ENCODE peak calls at places on chromosomes 11 and 22, in eight cellular contexts. O is stimulated activated CD4-positive, alpha-beta T cell treated with anti-CD3 and anti-CD28 coated beads, Interleukin-12 subunit alpha, Interleukin-12 subunit beta, amount 100 ng/mL, for 48 hours; W is NCI-H2029 treated with DMSO at 0.1 percent for 48 hours; Q is heart right ventricle; E is T-cell; N is cardiac fibroblast; D is GM20000; J is NCI-H1105 treated with DMSO at 0.1 percent for 48 hours. V is an unnamed sample.
A peak's percentile ranks its signal among the peaks of the same experiment; 100 is the strongest.

GRCh38 chr11:13776134-13776815 is 107.8 kb downstream of the FAR1 start:
- DNase-seq in O (no peak), W (peak; percentile 25), Q (no peak), E (peak; percentile 8), N (peak; percentile 7), D (no peak), J (peak; percentile 31), V (no peak)

GRCh38 chr22:42993651-42994275 is 21.2 kb downstream of the PACSIN2 start:
- DNase-seq in O (no peak), W (no peak), Q (no peak), E (no peak), N (peak; percentile 60), D (no peak), J (no peak), V (no peak)

GRCh38 chr11:19913236-19913892 is 200.7 kb downstream of the NAV2 start:
- DNase-seq in O (no peak), W (no peak), Q (no peak), E (no peak), N (peak; percentile 53), D (no peak), J (no peak), V (no peak)

GRCh38 chr11:8333431-8334401 is 70.0 kb upstream of the LMO1 start:
- DNase-seq in O (no peak), W (no peak), Q (no peak), E (no peak), N (no peak), D (no peak), J (no peak), V (no peak)

GRCh38 chr11:35253237-35253636 is 114.3 kb downstream of the CD44 start:
- DNase-seq in O (no peak), W (no peak), Q (no peak), E (no peak), N (no peak), D (no peak), J (no peak), V (no peak)

GRCh38 chr11:86931965-86932332 is 23.2 kb downstream of the FZD4 start:
- DNase-seq in O (no peak), W (no peak), Q (no peak), E (no peak), N (no peak), D (no peak), J (no peak), V (peak; percentile 66)

GRCh38 chr11:133904818-133905515 is 51.8 kb downstream of the IGSF9B start:
- DNase-seq in O (no peak), W (no peak), Q (no peak), E (no peak), N (no peak), D (no peak), J (no peak), V (no peak)

GRCh38 chr11:23679041-23679440 is 817.8 kb upstream of the LUZP2 start:
- DNase-seq in O (no peak), W (no peak), Q (no peak), E (no peak), N (no peak), D (no peak), J (no peak), V (no peak)

GRCh38 chr11:67370351-67371076 is 2.9 kb downstream of the CLCF1 start:
- DNase-seq in O (no peak), W (no peak), Q (no peak), E (no peak), N (peak; percentile 60), D (no peak), J (no peak), V (no peak)

GRCh38 chr11:36296925-36297604 is 977 bp downstream of the PRR5L start:
- DNase-seq in O (no peak), W (no peak), Q (no peak), E (no peak), N (peak; percentile 97), D (no peak), J (no peak), V (no peak)

GRCh38 chr11:77209663-77210062 is 81.6 kb downstream of the MYO7A start:
- DNase-seq in O (no peak), W (no peak), Q (no peak), E (no peak), N (no peak), D (no peak), J (no peak), V (no peak)

GRCh38 chr11:118998388-118998717 is 415 bp downstream of the CENATAC start:
- DNase-seq in O (no peak), W (no peak), Q (no peak), E (no peak), N (no peak), D (no peak), J (peak; percentile 35), V (no peak)

GRCh38 chr11:103904324-103904667 is 132.1 kb upstream of the DDI1 start:
- DNase-seq in O (no peak), W (no peak), Q (no peak), E (no peak), N (no peak), D (peak; percentile 21), J (no peak), V (no peak)

GRCh38 chr11:44506375-44507016 is 59.0 kb upstream of the CD82 start:
- DNase-seq in O (no peak), W (no peak), Q (no peak), E (no peak), N (no peak), D (no peak), J (no peak), V (no peak)

V was measured in endothelial cell of umbilical vein.